ENCODE peak calls at places on chromosomes 5 and 9, in four cellular contexts. One of them, this sample, is unnamed.

GRCh38 chr9:81303658-81304057 is 385.7 kb downstream of the TLE1 start:
- DNase-seq in ascending aorta: no peak
- DNase-seq in substantia nigra: no peak
- DNase-seq in CD8-positive, alpha-beta memory T cell: no peak
- DNase-seq in this sample: no peak

GRCh38 chr5:135393691-135394090 is 5.3 kb downstream of the MACROH2A1 start:
- DNase-seq in ascending aorta: no peak
- DNase-seq in substantia nigra: no peak
- DNase-seq in CD8-positive, alpha-beta memory T cell: no peak
- DNase-seq in this sample: no peak

GRCh38 chr5:86824642-86825041 is 206.9 kb downstream of the COX7C start:
- DNase-seq in ascending aorta: no peak
- DNase-seq in substantia nigra: peak
- DNase-seq in CD8-positive, alpha-beta memory T cell: no peak
- DNase-seq in this sample: no peak

GRCh38 chr9:100087218-100087617 is 11.6 kb downstream of the ERP44 start:
- DNase-seq in ascending aorta: no peak
- DNase-seq in substantia nigra: no peak
- DNase-seq in CD8-positive, alpha-beta memory T cell: peak
- DNase-seq in this sample: no peak

GRCh38 chr5:150449491-150450339 is at the start of gene RPS14:
- DNase-seq in ascending aorta: peak
- DNase-seq in substantia nigra: peak
- DNase-seq in CD8-positive, alpha-beta memory T cell: peak
- DNase-seq in this sample: peak

GRCh38 chr9:133990366-133991210 is 1.5 kb downstream of the VAV2 start:
- DNase-seq in ascending aorta: peak
- DNase-seq in substantia nigra: no peak
- DNase-seq in CD8-positive, alpha-beta memory T cell: no peak
- DNase-seq in this sample: no peak

GRCh38 chr9:91273853-91274552 is 87.7 kb downstream of the AUH start:
- DNase-seq in ascending aorta: no peak
- DNase-seq in substantia nigra: no peak
- DNase-seq in CD8-positive, alpha-beta memory T cell: no peak
- DNase-seq in this sample: no peak

GRCh38 chr5:3277590-3278196 is 317.9 kb upstream of the IRX1 start:
- DNase-seq in ascending aorta: no peak
- DNase-seq in substantia nigra: no peak
- DNase-seq in CD8-positive, alpha-beta memory T cell: no peak
- DNase-seq in this sample: no peak

GRCh38 chr5:74594172-74595040 is 46.1 kb downstream of the ENC1 start:
- DNase-seq in ascending aorta: no peak
- DNase-seq in substantia nigra: no peak
- DNase-seq in CD8-positive, alpha-beta memory T cell: no peak
- DNase-seq in this sample: no peak

GRCh38 chr9:111037744-111038335 is 430 bp downstream of the LPAR1 start:
- DNase-seq in ascending aorta: peak
- DNase-seq in substantia nigra: peak
- DNase-seq in CD8-positive, alpha-beta memory T cell: no peak
- DNase-seq in this sample: no peak

GRCh38 chr5:114449836-114450515 is 88.1 kb downstream of the KCNN2 start:
- DNase-seq in ascending aorta: peak
- DNase-seq in substantia nigra: peak
- DNase-seq in CD8-positive, alpha-beta memory T cell: no peak
- DNase-seq in this sample: no peak

GRCh38 chr5:179803651-179804598 is 2.7 kb downstream of the MGAT4B start:
- DNase-seq in ascending aorta: peak
- DNase-seq in substantia nigra: no peak
- DNase-seq in CD8-positive, alpha-beta memory T cell: no peak
- DNase-seq in this sample: no peak

GRCh38 chr5:145500712-145501111 is 334.4 kb downstream of the PRELID2 start:
- DNase-seq in ascending aorta: no peak
- DNase-seq in substantia nigra: no peak
- DNase-seq in CD8-positive, alpha-beta memory T cell: no peak
- DNase-seq in this sample: no peak

GRCh38 chr5:128446-128845 is 36.5 kb downstream of the PLEKHG4B start:
- DNase-seq in ascending aorta: no peak
- DNase-seq in substantia nigra: no peak
- DNase-seq in CD8-positive, alpha-beta memory T cell: no peak
- DNase-seq in this sample: no peak

GRCh38 chr5:78361226-78361993 is 993 bp downstream of the SCAMP1 start:
- DNase-seq in ascending aorta: peak
- DNase-seq in substantia nigra: no peak
- DNase-seq in CD8-positive, alpha-beta memory T cell: no peak
- DNase-seq in this sample: no peak

GRCh38 chr5:62790348-62790747 is 211.7 kb downstream of the LRRC70 start:
- DNase-seq in ascending aorta: no peak
- DNase-seq in substantia nigra: no peak
- DNase-seq in CD8-positive, alpha-beta memory T cell: no peak
- DNase-seq in this sample: no peak

GRCh38 chr5:141431286-141431685 is 979 bp downstream of the PCDHGA12 start:
- DNase-seq in ascending aorta: no peak
- DNase-seq in substantia nigra: no peak
- DNase-seq in CD8-positive, alpha-beta memory T cell: no peak
- DNase-seq in this sample: no peak

GRCh38 chr9:98479967-98480847 is 224.8 kb upstream of the TBC1D2 start:
- DNase-seq in ascending aorta: no peak
- DNase-seq in substantia nigra: no peak
- DNase-seq in CD8-positive, alpha-beta memory T cell: no peak
- DNase-seq in this sample: no peak

GRCh38 chr5:150636391-150637244 is 3.8 kb upstream of the SYNPO start:
- DNase-seq in ascending aorta: peak
- DNase-seq in substantia nigra: no peak
- DNase-seq in CD8-positive, alpha-beta memory T cell: no peak
- DNase-seq in this sample: no peak

GRCh38 chr5:128538249-128539037 is 398 bp upstream of the FBN2 start:
- DNase-seq in ascending aorta: peak
- DNase-seq in substantia nigra: no peak
- DNase-seq in CD8-positive, alpha-beta memory T cell: no peak
- DNase-seq in this sample: no peak

GRCh38 chr5:31731016-31731415 is 92.1 kb downstream of the PDZD2 start:
- DNase-seq in ascending aorta: no peak
- DNase-seq in substantia nigra: no peak
- DNase-seq in CD8-positive, alpha-beta memory T cell: no peak
- DNase-seq in this sample: no peak
- H3K27ac ChIP-seq in ascending aorta: no peak
- H3K27ac ChIP-seq in substantia nigra: no peak
- H3K27ac ChIP-seq in CD8-positive, alpha-beta memory T cell: no peak
- H3K27ac ChIP-seq in this sample: no peak

GRCh38 chr9:18075253-18075977 is 398.5 kb upstream of the ADAMTSL1 start:
- DNase-seq in ascending aorta: no peak
- DNase-seq in substantia nigra: no peak
- DNase-seq in CD8-positive, alpha-beta memory T cell: no peak
- DNase-seq in this sample: no peak

GRCh38 chr9:18072967-18073366 is 401.0 kb upstream of the ADAMTSL1 start:
- DNase-seq in ascending aorta: no peak
- DNase-seq in substantia nigra: no peak
- DNase-seq in CD8-positive, alpha-beta memory T cell: no peak
- DNase-seq in this sample: no peak

GRCh38 chr9:18067553-18068120 is 406.3 kb upstream of the ADAMTSL1 start:
- DNase-seq in ascending aorta: no peak
- DNase-seq in substantia nigra: no peak
- DNase-seq in CD8-positive, alpha-beta memory T cell: no peak
- DNase-seq in this sample: no peak

DNA sequence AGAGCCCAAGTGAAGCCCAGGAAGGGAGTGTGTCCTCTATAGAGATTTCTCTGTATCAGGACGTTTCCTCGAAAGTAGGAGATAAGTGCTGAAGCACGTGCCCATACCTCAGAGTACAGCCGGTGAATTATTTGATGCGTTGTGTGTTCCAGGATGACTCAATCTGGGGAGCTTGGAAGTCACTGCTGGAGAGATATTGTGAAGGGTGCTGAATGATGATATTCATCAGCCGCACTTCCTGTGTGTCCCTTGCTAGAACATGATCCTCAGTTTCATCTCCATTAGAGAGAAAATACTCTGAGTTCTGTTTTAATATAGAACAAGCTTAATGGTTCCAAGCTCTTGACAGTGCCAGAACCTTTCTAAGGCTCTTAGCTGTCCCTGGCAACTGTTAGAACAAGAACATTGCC is 402.3 kb upstream of the ADAMTSL1 start:
- DNase-seq in ascending aorta: no peak
- DNase-seq in substantia nigra: no peak
- DNase-seq in CD8-positive, alpha-beta memory T cell: no peak
- DNase-seq in this sample: no peak
- H3K27ac ChIP-seq in ascending aorta: peak
- H3K27ac ChIP-seq in substantia nigra: no peak
- H3K27ac ChIP-seq in CD8-positive, alpha-beta memory T cell: no peak
- H3K27ac ChIP-seq in this sample: no peak

GRCh38 chr9:8234286-8234819 is 434.8 kb upstream of the DMAC1 start:
- DNase-seq in ascending aorta: no peak
- DNase-seq in substantia nigra: no peak
- DNase-seq in CD8-positive, alpha-beta memory T cell: no peak
- DNase-seq in this sample: no peak
- H3K27ac ChIP-seq in ascending aorta: no peak
- H3K27ac ChIP-seq in substantia nigra: no peak
- H3K27ac ChIP-seq in CD8-positive, alpha-beta memory T cell: no peak
- H3K27ac ChIP-seq in this sample: no peak

GRCh38 chr9:136501686-136502085 is 18.8 kb upstream of the SEC16A start:
- DNase-seq in ascending aorta: no peak
- DNase-seq in substantia nigra: no peak
- DNase-seq in CD8-positive, alpha-beta memory T cell: no peak
- DNase-seq in this sample: no peak
- H3K27ac ChIP-seq in ascending aorta: no peak
- H3K27ac ChIP-seq in substantia nigra: no peak
- H3K27ac ChIP-seq in CD8-positive, alpha-beta memory T cell: no peak
- H3K27ac ChIP-seq in this sample: no peak

DNA sequence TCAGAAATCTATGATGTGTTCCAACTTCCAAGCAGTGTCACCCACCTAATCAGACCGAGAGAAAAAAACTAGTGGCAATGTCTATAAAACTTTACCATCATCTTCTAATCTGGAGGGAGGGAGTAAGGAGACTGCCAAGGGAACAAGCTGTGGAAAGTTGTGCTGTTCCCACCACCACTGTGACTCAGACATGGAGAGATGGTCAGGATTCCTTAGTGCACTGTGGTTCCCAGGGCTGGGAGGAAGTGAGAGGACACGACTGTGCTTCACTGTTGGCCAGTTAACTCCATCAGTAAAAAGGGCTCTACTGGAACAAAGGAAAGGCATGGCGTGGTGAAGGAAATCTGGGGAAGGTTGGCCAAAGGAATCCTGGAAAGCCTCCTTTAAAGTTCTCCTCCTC is 18.8 kb downstream of the TICAM2 start:
- DNase-seq in ascending aorta: no peak
- DNase-seq in substantia nigra: no peak
- DNase-seq in CD8-positive, alpha-beta memory T cell: no peak
- DNase-seq in this sample: no peak
- H3K27ac ChIP-seq in ascending aorta: no peak
- H3K27ac ChIP-seq in substantia nigra: no peak
- H3K27ac ChIP-seq in CD8-positive, alpha-beta memory T cell: no peak
- H3K27ac ChIP-seq in this sample: no peak

DNA sequence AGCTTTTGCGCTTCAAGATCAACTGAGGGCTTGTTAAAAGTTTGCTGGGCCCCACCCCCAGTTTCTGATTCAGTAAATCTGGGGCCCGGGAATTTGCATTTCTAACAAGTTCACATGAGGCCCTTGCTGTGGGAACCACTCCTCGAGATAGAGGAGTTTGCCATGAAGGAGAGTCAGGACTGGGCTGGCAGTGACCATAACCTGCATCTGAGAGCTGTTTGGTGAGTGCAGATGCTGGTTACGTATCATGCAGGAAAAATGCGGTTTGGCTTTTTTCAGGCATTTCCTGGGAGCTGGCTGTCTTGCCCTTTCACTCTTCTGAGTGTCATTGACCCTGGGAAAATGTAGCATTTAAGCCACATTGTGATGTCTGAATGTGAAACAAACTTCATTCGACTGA is 9.4 kb upstream of the ANGPTL2 start:
- DNase-seq in ascending aorta: peak
- DNase-seq in substantia nigra: no peak
- DNase-seq in CD8-positive, alpha-beta memory T cell: no peak
- DNase-seq in this sample: no peak
- H3K27ac ChIP-seq in ascending aorta: peak
- H3K27ac ChIP-seq in substantia nigra: peak
- H3K27ac ChIP-seq in CD8-positive, alpha-beta memory T cell: no peak
- H3K27ac ChIP-seq in this sample: no peak

This sample was measured in CD4-positive, alpha-beta T cell.